ENCODE peak calls at places on chromosome 1, in six cellular contexts. One of them, this sample, is unnamed.

GRCh38 chr1:72848997-72849396 is 566.7 kb upstream of the NEGR1 start:
- DNase-seq in H1: no peak
- DNase-seq in GM12891: no peak
- DNase-seq in GM12878: no peak
- DNase-seq in K562: no peak
- DNase-seq in HepG2: no peak
- DNase-seq in this sample: no peak

GRCh38 chr1:67339623-67340343 is 32.1 kb downstream of the IL12RB2 start:
- DNase-seq in H1: no peak
- DNase-seq in GM12891: no peak
- DNase-seq in GM12878: peak; percentile 84
- DNase-seq in K562: peak; percentile 29
- DNase-seq in HepG2: no peak
- DNase-seq in this sample: no peak

GRCh38 chr1:75127916-75128717 is 6.1 kb upstream of the LHX8 start:
- DNase-seq in H1: no peak
- DNase-seq in GM12891: no peak
- DNase-seq in GM12878: no peak
- DNase-seq in K562: no peak
- DNase-seq in HepG2: no peak
- DNase-seq in this sample: no peak

GRCh38 chr1:206579747-206580437 is 32.4 kb downstream of the EIF2D start:
- DNase-seq in H1: no peak
- DNase-seq in GM12891: no peak
- DNase-seq in GM12878: peak; percentile 89
- DNase-seq in K562: peak; percentile 27
- DNase-seq in HepG2: no peak
- DNase-seq in this sample: peak; percentile 54

GRCh38 chr1:39158330-39159086 is 46.0 kb upstream of the MACF1 start:
- DNase-seq in H1: no peak
- DNase-seq in GM12891: no peak
- DNase-seq in GM12878: peak; percentile 37
- DNase-seq in K562: peak; percentile 76
- DNase-seq in HepG2: peak; percentile 99
- DNase-seq in this sample: no peak

GRCh38 chr1:201399352-201400126 is 415 bp upstream of the LAD1 start:
- DNase-seq in H1: peak; percentile 13
- DNase-seq in GM12891: no peak
- DNase-seq in GM12878: no peak
- DNase-seq in K562: no peak
- DNase-seq in HepG2: peak; percentile 57
- DNase-seq in this sample: no peak

GRCh38 chr1:184860985-184861754 is 106.5 kb upstream of the EDEM3 start:
- DNase-seq in H1: no peak
- DNase-seq in GM12891: no peak
- DNase-seq in GM12878: no peak
- DNase-seq in K562: no peak
- DNase-seq in HepG2: no peak
- DNase-seq in this sample: no peak

GRCh38 chr1:11237364-11237755 is 25.0 kb downstream of the MTOR start:
- DNase-seq in H1: no peak
- DNase-seq in GM12891: no peak
- DNase-seq in GM12878: no peak
- DNase-seq in K562: no peak
- DNase-seq in HepG2: no peak
- DNase-seq in this sample: no peak

GRCh38 chr1:4169991-4170390 is 269.9 kb upstream of the C1orf174 start:
- DNase-seq in H1: no peak
- DNase-seq in GM12891: no peak
- DNase-seq in GM12878: no peak
- DNase-seq in K562: no peak
- DNase-seq in HepG2: no peak
- DNase-seq in this sample: no peak

GRCh38 chr1:8002329-8003320 is 23.5 kb downstream of the ERRFI1 start:
- DNase-seq in H1: no peak
- DNase-seq in GM12891: no peak
- DNase-seq in GM12878: no peak
- DNase-seq in K562: no peak
- DNase-seq in HepG2: no peak
- DNase-seq in this sample: no peak

GRCh38 chr1:8003431-8004112 is 22.5 kb downstream of the ERRFI1 start:
- DNase-seq in H1: no peak
- DNase-seq in GM12891: no peak
- DNase-seq in GM12878: no peak
- DNase-seq in K562: no peak
- DNase-seq in HepG2: no peak
- DNase-seq in this sample: no peak

GRCh38 chr1:8004113-8004802 is 21.9 kb downstream of the ERRFI1 start:
- DNase-seq in H1: no peak
- DNase-seq in GM12891: no peak
- DNase-seq in GM12878: no peak
- DNase-seq in K562: no peak
- DNase-seq in HepG2: no peak
- DNase-seq in this sample: no peak

GRCh38 chr1:8006037-8006963 is 19.8 kb downstream of the ERRFI1 start:
- DNase-seq in H1: no peak
- DNase-seq in GM12891: no peak
- DNase-seq in GM12878: no peak
- DNase-seq in K562: no peak
- DNase-seq in HepG2: no peak
- DNase-seq in this sample: no peak

DNA sequence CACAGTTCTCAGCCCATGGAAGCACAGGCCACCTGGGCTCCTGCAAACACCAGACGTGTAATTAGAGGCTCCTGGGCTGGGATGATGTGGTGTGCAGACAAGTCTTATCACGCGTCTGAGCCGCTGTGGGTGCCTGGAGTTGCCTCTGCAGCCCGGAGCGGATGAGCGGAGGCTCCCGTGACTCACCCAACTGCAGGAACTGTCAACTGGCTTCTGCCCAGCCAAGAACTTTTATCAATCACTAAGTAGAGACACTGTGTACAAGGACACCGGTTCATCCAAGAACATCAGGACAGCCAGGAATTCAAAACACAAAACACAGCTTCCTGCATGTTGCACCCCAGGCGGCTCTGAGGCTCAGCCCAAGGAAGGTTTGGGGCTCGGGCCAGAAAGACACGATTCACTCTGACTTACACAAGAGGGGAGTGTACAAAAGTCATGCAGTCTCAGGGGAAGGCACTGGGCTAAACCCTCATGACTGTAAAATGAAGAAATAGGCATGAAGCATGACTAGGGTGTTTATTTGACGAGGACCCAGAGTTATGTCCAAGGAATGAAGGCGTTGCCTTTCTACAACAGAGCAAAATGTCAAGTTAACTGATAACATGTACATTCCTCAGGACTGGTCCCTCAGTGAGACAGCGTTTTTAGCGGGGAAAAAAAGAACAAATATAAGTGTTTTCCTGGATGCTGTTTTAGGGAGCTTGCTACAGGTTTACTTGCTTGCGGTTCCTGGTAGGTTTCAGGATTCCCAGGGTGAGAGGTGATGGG is 21.1 kb downstream of the ERRFI1 start:
- DNase-seq in H1: no peak
- DNase-seq in GM12891: no peak
- DNase-seq in GM12878: no peak
- DNase-seq in K562: peak; percentile 84
- DNase-seq in HepG2: peak; percentile 89
- DNase-seq in this sample: no peak
- TF ChIP-seq POLR2AphosphoS5 in H1: no peak
- TF ChIP-seq POLR2AphosphoS5 in GM12891: no peak
- TF ChIP-seq POLR2AphosphoS5 in GM12878: no peak
- TF ChIP-seq POLR2AphosphoS5 in K562: peak; percentile 96
- TF ChIP-seq POLR2AphosphoS5 in HepG2: no peak
- TF ChIP-seq POLR2AphosphoS5 in this sample: no peak

GRCh38 chr1:28775121-28775942 is 36.6 kb upstream of the OPRD1 start:
- DNase-seq in H1: no peak
- DNase-seq in GM12891: peak; percentile 78
- DNase-seq in GM12878: no peak
- DNase-seq in K562: peak; percentile 24
- DNase-seq in HepG2: no peak
- DNase-seq in this sample: peak; percentile 57
- TF ChIP-seq POLR2A in H1: no peak
- TF ChIP-seq POLR2A in GM12891: peak; percentile 55
- TF ChIP-seq POLR2A in GM12878: peak; percentile 67
- TF ChIP-seq POLR2A in K562: no peak
- TF ChIP-seq POLR2A in HepG2: no peak
- TF ChIP-seq POLR2A in this sample: no peak

DNA sequence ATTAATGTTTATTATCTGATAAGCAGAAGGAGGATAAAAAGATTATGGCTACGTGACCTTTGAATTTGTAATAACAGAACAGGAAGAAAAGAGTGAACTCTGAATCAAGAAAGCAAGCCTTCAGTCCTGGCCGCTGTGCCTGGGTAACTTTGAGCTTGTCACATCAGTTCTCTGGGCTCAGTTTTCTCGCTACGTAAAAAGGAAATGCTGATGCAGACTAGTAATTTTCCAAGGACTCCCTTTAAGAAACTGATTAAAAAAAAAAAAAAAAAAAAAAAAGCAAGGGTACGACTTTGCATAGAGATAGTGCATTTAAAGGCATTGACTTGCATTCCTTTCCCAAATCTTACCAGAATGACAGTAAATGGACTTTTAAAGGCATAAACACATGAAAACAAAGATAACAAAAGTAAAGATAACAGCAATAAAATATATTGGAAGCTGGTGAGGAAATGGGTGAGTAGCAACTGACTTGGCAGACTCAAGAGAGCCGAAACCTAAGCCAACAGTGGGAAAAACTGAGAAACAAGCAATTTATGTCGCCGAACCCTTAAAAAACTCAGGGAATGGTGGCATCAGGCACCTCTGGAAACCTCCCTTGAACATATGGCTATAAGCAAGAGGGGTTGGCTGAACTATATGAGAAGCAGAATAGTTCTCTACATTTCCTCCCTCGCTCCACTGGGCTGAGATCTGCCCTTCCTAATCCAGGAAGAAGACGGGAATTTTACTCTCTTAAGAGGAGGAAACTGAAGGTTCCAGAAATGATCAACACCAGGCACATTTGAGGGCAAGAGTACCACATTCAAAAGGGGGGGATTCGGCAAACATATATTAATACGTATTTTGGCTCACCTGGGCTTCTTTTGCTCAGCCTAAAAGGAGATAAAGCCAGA is 189.2 kb downstream of the CDC7 start:
- DNase-seq in H1: no peak
- DNase-seq in GM12891: no peak
- DNase-seq in GM12878: no peak
- DNase-seq in K562: no peak
- DNase-seq in HepG2: no peak
- DNase-seq in this sample: no peak
- TF ChIP-seq TAF1 in H1: no peak
- TF ChIP-seq TAF1 in GM12891: no peak
- TF ChIP-seq TAF1 in GM12878: no peak
- TF ChIP-seq TAF1 in K562: no peak
- TF ChIP-seq TAF1 in HepG2: no peak
- TF ChIP-seq TAF1 in this sample: no peak

DNA sequence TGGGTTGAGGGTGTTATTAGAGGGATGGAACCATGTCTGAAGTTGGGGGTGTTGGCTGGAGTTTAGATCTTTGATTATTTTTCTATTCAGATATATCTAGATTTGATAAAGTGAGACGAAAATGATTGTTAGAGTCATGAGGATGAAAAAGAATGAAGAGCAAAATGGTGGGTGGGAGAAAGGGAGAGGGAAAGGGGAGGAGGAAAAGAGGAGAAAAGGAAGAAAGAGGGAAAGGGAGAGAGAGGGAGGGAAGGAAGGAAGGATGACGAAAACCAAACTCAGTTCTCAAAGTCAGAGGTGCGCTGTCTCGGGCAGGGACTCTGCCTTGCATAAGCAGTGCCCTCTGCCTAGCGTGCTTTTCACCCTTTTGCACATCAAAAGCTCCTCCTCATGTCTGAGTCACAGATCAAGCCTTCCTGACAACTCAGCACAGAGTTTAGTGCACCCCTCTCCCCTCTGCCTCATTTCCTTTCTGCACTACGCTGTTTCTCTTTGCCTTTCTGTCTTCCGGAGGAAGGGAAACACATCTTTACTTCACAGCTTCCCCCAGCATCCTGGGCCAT is 225.8 kb upstream of the PROX1 start:
- DNase-seq in H1: peak; percentile 29
- DNase-seq in GM12891: no peak
- DNase-seq in GM12878: no peak
- DNase-seq in K562: no peak
- DNase-seq in HepG2: peak; percentile 42
- DNase-seq in this sample: no peak
- TF ChIP-seq POLR2AphosphoS5 in H1: no peak
- TF ChIP-seq POLR2AphosphoS5 in GM12891: no peak
- TF ChIP-seq POLR2AphosphoS5 in GM12878: no peak
- TF ChIP-seq POLR2AphosphoS5 in K562: no peak
- TF ChIP-seq POLR2AphosphoS5 in HepG2: no peak
- TF ChIP-seq POLR2AphosphoS5 in this sample: no peak

DNA sequence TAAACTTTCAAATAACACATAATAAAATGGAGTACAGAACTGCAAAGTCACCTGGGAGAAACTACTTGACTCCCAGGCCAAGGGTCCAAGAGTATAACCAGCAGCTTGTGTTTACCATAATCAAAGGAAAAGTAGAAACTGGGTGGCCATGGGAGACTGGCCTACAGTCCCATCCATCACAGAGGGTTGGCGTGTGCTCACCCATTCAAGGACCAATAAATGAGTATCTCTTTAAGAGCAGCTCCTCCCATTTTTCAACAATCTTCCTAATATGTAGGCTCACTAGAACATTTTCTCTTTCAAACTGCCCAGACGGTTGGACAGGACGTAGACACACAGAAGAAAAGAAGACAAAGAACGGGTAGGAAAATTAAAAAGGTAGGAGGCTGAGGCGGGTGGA is at the start of gene FMO3:
- DNase-seq in H1: no peak
- DNase-seq in GM12891: no peak
- DNase-seq in GM12878: no peak
- DNase-seq in K562: no peak
- DNase-seq in HepG2: no peak
- DNase-seq in this sample: no peak
- TF ChIP-seq POLR2A in H1: no peak
- TF ChIP-seq POLR2A in GM12891: no peak
- TF ChIP-seq POLR2A in GM12878: no peak
- TF ChIP-seq POLR2A in K562: no peak
- TF ChIP-seq POLR2A in HepG2: no peak
- TF ChIP-seq POLR2A in this sample: no peak

DNA sequence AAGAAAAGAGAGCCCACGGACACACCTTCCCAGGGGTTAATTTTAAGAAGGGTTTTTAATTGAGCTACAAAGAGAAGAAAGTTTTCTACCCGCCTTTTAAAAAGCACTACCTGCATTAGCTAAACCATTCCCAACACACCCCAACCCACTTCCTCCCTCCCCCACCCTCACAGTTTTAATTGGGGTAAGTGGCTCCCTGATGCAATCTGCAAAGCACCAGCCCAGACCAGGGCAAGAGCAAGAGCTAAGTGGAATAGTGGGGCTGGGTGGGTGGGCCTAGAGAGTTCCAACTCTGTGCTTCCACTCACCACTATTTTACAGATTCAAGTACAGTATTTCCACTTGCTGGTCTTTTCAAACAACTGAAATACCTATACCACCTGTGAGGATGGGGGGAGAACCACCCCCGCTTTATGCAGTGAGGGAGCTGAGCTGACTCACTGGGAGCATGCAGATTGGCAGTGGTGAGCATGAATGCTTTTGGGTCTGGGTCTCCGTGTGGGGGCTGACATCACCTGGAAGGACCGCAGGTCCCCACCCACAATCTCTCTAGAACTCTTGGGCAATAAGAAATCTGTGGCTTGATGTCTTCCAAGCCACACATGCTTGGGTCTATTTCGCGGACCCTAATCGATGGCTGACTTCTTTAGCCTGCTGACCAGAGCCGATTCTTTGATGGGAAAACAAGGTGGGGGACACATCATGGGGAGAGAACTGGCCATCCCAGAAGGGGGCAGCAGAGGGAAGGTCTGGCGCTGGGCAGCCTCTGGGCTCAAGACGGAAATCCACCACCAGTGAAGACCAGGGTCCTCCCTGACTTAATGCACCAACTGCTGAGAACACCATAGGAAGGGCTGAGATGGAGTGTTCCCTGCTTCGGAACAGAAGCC is 95.5 kb downstream of the SSBP3 start:
- DNase-seq in H1: no peak
- DNase-seq in GM12891: no peak
- DNase-seq in GM12878: no peak
- DNase-seq in K562: peak; percentile 75
- DNase-seq in HepG2: peak; percentile 39
- DNase-seq in this sample: no peak
- TF ChIP-seq TAF1 in H1: peak; percentile 25
- TF ChIP-seq TAF1 in GM12891: no peak
- TF ChIP-seq TAF1 in GM12878: no peak
- TF ChIP-seq TAF1 in K562: no peak
- TF ChIP-seq TAF1 in HepG2: no peak
- TF ChIP-seq TAF1 in this sample: no peak